ENCODE peak calls at places on chromosomes 13 and 19, in eight cellular contexts. E, D, J, G, O, P, I and C are unnamed samples. For H3K9me3, the result is how much of the 10 kb centered on the place peaks cover.

GRCh38 chr13:43072394-43072793 is 49.0 kb downstream of the DNAJC15 start:
- DNase-seq in D (no peak), G (no peak), P (no peak), E (no peak), J (peak), O (peak), I (no peak), C (no peak)

GRCh38 chr13:51225034-51225433 is 2.8 kb downstream of the FAM124A start:
- DNase-seq in J (no peak), I (no peak), D (no peak), E (no peak), P (no peak), G (no peak), O (peak), C (no peak)

GRCh38 chr13:45700971-45701900 is 884 bp upstream of the CBY2 start:
- DNase-seq in I (no peak), D (no peak), O (no peak), G (no peak), J (no peak), E (no peak), P (peak), C (no peak)

GRCh38 chr13:50800091-50800739 is 43.3 kb downstream of the DLEU7 start:
- DNase-seq in J (no peak), I (no peak), O (no peak), G (no peak), E (no peak), P (no peak), D (no peak), C (no peak)

GRCh38 chr13:56586966-56587365 is 553.8 kb upstream of the PRR20A start:
- DNase-seq in P (no peak), D (no peak), G (no peak), O (no peak), E (no peak), I (no peak), J (no peak), C (no peak)

GRCh38 chr19:35852029-35852780 is at the start of gene NPHS1:
- DNase-seq in J (no peak), O (no peak), G (no peak), E (no peak), I (no peak), D (no peak), P (no peak), C (no peak)

GRCh38 chr13:59677966-59678814 is 485.5 kb downstream of the DIAPH3 start:
- DNase-seq in P (peak), E (peak), J (peak), G (peak), D (peak), O (peak), I (no peak), C (peak)

GRCh38 chr19:36986601-36987000 is 70.5 kb downstream of the ZNF568 start:
- DNase-seq in G (no peak), O (no peak), I (no peak), E (no peak), D (no peak), J (no peak), P (no peak), C (no peak)

GRCh38 chr13:112697756-112698655 is 8.2 kb downstream of the ATP11A start:
- DNase-seq in P (no peak), E (no peak), O (peak), G (no peak), D (no peak), I (no peak), J (no peak), C (no peak)

GRCh38 chr19:35022460-35022859 is 7.8 kb upstream of the SCN1B start:
- DNase-seq in J (no peak), D (no peak), P (no peak), O (no peak), G (no peak), E (no peak), I (no peak), C (no peak)

GRCh38 chr13:50697746-50698526 is 145.6 kb downstream of the DLEU7 start:
- DNase-seq in G (peak), D (no peak), I (no peak), O (no peak), E (no peak), J (no peak), P (no peak), C (no peak)

GRCh38 chr13:97279913-97280312 is 57.8 kb downstream of the MBNL2 start:
- DNase-seq in I (no peak), J (peak), G (peak), P (no peak), D (no peak), O (peak), E (no peak), C (no peak)

GRCh38 chr19:29173896-29174295 is 39.1 kb downstream of the UQCRFS1 start:
- DNase-seq in G (no peak), E (no peak), D (no peak), I (no peak), P (no peak), O (no peak), J (no peak), C (no peak)

GRCh38 chr13:19852766-19853165 is 10.7 kb downstream of the ZMYM5 start:
- DNase-seq in J (no peak), G (no peak), I (no peak), P (no peak), D (no peak), O (no peak), E (no peak), C (no peak)

GRCh38 chr13:44014501-44014900 is 134.8 kb downstream of the LACC1 start:
- DNase-seq in P (no peak), O (no peak), D (no peak), I (no peak), G (peak), E (no peak), J (no peak), C (no peak)

GRCh38 chr19:3368848-3369336 is 2.5 kb downstream of the NFIC start:
- DNase-seq in I (no peak), O (peak), D (no peak), J (peak), G (no peak), P (no peak), E (no peak), C (no peak)

GRCh38 chr19:19105365-19106060 is 32.8 kb downstream of the TMEM161A start:
- DNase-seq in P (peak), I (no peak), J (peak), G (peak), O (peak), E (peak), D (peak), C (peak)

GRCh38 chr13:51330741-51331140 is 8.8 kb upstream of the SERPINE3 start:
- DNase-seq in E (no peak), G (no peak), J (no peak), D (no peak), P (no peak), O (peak), I (no peak), C (no peak)

GRCh38 chr19:51354742-51355148 is 11.4 kb downstream of the ETFB start:
- DNase-seq in O (no peak), E (no peak), G (no peak), I (peak), D (peak), P (no peak), J (peak), C (no peak)

GRCh38 chr13:79197933-79198332 is 208.1 kb downstream of the RBM26 start:
- DNase-seq in P (no peak), O (no peak), E (no peak), J (no peak), G (no peak), I (no peak), D (peak), C (no peak)

GRCh38 chr19:3578390-3578789 is 5.6 kb downstream of the HMG20B start:
- DNase-seq in O (no peak), D (no peak), I (no peak), P (no peak), G (no peak), E (no peak), J (no peak), C (no peak)

GRCh38 chr19:19750131-19750841 is 17.4 kb upstream of the ZNF14 start:
- DNase-seq in P (no peak), O (no peak), G (no peak), J (no peak), D (no peak), I (no peak), E (no peak), C (no peak)

GRCh38 chr13:33109319-33109718 is 93.1 kb downstream of the KL start:
- DNase-seq in P (no peak), D (no peak), I (no peak), O (peak), J (peak), E (no peak), G (no peak), C (no peak)

GRCh38 chr13:25654332-25654731 is 282.6 kb downstream of the ATP8A2 start:
- DNase-seq in O (no peak), D (no peak), E (no peak), J (no peak), P (no peak), I (no peak), G (no peak), C (no peak)

GRCh38 chr13:26920614-26921355 is 160.2 kb upstream of the GPR12 start:
- DNase-seq in O (no peak), P (no peak), E (no peak), I (no peak), G (no peak), J (no peak), D (no peak), C (no peak)

GRCh38 chr13:90867336-90867683 is 480.2 kb upstream of the MIR17HG start:
- DNase-seq in O (peak), J (peak), D (peak), G (peak), P (peak), I (peak), E (peak), C (peak)

GRCh38 chr19:2034729-2035589 is 16.1 kb downstream of the MKNK2 start:
- DNase-seq in J (peak), I (peak), P (peak), D (peak), G (no peak), E (peak), O (peak), C (no peak)

GRCh38 chr13:26707122-26708006 is 53.2 kb downstream of the GPR12 start:
- DNase-seq in I (peak), O (peak), E (peak), G (peak), J (peak), D (peak), P (peak), C (no peak)

GRCh38 chr19:53912653-53913052 is 3.6 kb downstream of the CACNG7 start:
- DNase-seq in E (no peak), P (peak), O (no peak), J (no peak), I (no peak), D (peak), G (no peak), C (no peak)

GRCh38 chr13:112869202-112870061 is 99.6 kb upstream of the MCF2L start:
- DNase-seq in I (no peak), G (no peak), D (no peak), E (no peak), P (no peak), O (no peak), J (peak), C (no peak)

GRCh38 chr19:23758187-23759074 is at the start of gene ZNF681:
- DNase-seq in D (peak), J (peak), G (peak), O (peak), E (no peak), P (peak), I (peak), C (no peak)

GRCh38 chr13:43414111-43414510 is 372.7 kb downstream of the ENOX1 start:
- DNase-seq in E (no peak), P (no peak), J (no peak), O (no peak), G (no peak), I (no peak), D (no peak), C (no peak)

GRCh38 chr19:4575267-4575793 is 15.8 kb upstream of the SEMA6B start:
- DNase-seq in E (no peak), O (peak), J (peak), G (peak), D (peak), P (peak), I (no peak), C (no peak)

GRCh38 chr13:94708971-94709614 is 3.3 kb downstream of the SOX21 start:
- DNase-seq in P (no peak), I (no peak), E (no peak), D (no peak), G (no peak), J (no peak), O (no peak), C (no peak)

GRCh38 chr19:8306235-8307054 is 1.7 kb downstream of the CD320 start:
- DNase-seq in O (no peak), G (no peak), I (peak), D (no peak), E (no peak), J (no peak), P (peak), C (no peak)

GRCh38 chr19:8308891-8309291 is 733 bp upstream of the CD320 start:
- DNase-seq in P (no peak), G (no peak), J (no peak), D (no peak), O (no peak), E (no peak), I (peak), C (no peak)

GRCh38 chr19:8310342-8311055 is 2.3 kb upstream of the CD320 start:
- DNase-seq in E (no peak), G (no peak), I (peak), J (no peak), O (no peak), D (no peak), P (no peak), C (no peak)

GRCh38 chr19:8307400-8307964 is 676 bp downstream of the CD320 start:
- DNase-seq in I (peak), P (peak), E (no peak), O (peak), D (peak), G (no peak), J (no peak), C (no peak)

DNA sequence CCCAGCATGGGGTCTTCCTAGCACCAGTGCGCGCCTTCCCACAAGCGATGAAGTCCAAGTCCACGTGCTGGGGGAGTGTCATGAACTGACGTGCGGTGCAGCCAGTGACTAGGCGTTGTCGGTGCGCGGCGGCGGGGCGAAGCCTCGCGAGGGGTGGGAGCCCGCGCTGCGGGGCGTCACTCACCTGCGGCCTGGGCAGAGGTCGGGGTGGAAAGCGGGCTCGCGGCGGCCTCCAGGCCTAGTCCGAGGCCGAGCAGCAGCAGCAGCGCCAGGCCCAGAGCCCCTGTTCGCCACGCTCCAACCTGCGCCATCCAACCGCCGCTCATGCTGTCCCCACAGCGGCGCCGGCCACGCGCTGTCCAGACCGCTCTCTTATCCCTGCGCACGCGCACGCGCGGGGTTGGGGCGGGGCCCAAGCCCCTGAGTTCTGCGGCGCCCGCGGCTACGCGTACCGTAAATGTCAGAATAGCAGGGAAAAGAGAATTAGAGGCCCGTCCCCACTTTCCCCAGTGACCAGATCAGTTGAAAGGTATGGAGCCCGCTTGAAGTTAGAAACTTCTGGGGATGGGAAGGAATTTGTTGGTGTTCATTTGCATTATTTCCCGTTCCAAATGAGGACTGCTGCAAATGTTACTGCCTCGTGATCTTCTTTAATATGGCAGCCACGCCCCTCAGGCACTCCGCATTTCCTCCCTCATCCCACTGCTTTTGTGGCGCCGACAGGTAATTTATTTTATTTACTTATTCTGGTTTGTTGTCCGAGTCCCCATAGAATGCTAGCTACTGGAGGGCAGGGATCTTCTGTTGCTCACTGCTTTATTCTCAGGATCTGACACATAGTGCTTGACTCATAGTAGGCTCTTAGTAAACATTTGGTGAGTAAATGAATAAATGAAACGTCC is at the start of gene CD320:
- DNase-seq in G (peak), E (peak), O (peak), P (peak), I (peak), D (peak), J (peak), C (peak)
- H3K27ac ChIP-seq in G (peak), E (peak), O (peak), P (peak), I (peak), D (no peak), J (peak), C (peak)

DNA sequence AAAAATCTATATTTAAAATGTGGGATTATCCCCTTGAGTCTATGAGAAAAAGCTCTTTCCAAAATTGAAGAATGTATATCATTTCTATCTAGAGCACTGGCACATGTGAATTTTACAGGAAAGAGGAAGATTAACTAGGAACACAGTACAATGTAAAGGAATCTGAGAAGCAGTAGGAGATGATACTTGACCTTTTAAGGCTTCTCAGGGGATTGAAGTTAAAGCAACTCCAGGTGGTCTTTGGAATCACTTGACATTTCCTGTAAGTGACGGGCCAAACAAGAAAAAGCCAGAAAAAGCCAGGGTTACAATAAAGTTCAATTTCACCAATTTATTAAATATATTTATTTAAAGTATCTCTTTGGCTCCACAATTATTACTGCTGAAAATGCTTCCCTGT is 1373.9 kb downstream of the OLFM4 start:
- DNase-seq in J (no peak), E (no peak), D (no peak), P (no peak), I (no peak), O (no peak), G (no peak), C (no peak)
- H3K9me3 ChIP-seq in J (under half), E (under half), D (under half), P (under half), I (under half), O (under half), G (under half), C (under half)

DNA sequence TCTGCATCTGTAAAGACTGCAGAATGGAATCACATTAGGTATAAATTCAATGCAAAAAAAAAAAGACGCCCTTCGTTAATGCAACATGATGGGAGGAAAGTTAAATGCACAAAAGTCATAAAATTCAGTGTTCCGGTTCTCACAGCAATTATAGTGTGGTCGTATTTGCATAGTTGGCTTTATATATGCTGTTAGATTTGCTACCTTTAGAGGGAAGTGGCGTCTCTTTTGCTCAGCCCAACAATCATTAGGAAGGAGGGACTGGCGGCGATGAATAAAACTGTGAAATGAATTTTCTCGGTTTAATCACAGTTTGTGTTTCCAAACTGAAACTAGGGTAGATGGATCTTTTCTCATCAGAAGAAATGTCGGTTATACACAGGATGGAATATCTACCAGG is 215.8 kb downstream of the TEX29 start:
- DNase-seq in G (no peak), P (no peak), D (no peak), J (no peak), E (no peak), I (no peak), O (no peak), C (no peak)
- TF ChIP-seq EZH2 in G (no peak), P (no peak), D (no peak), J (no peak), E (no peak), I (no peak), O (no peak), C (peak)

GRCh38 chr19:38766276-38767047 is 6.9 kb downstream of the LGALS7 start:
- DNase-seq in I (no peak), E (no peak), P (no peak), J (no peak), O (no peak), D (no peak), G (no peak), C (no peak)

GRCh38 chr19:38774181-38774950 is 1.0 kb upstream of the LGALS7 start:
- DNase-seq in J (no peak), D (no peak), G (no peak), E (no peak), P (no peak), I (no peak), O (no peak), C (no peak)

GRCh38 chr19:38765214-38765613 is 8.1 kb downstream of the LGALS7 start:
- DNase-seq in P (no peak), O (no peak), I (no peak), G (no peak), D (no peak), J (no peak), E (no peak), C (no peak)

GRCh38 chr19:38773469-38774177 is at the start of gene LGALS7:
- DNase-seq in J (no peak), I (no peak), O (no peak), G (no peak), P (no peak), E (no peak), D (no peak), C (no peak)

GRCh38 chr19:38769635-38770211 is 3.6 kb downstream of the LGALS7 start:
- DNase-seq in I (no peak), G (peak), P (peak), D (peak), J (peak), E (peak), O (peak), C (no peak)
- H3K27ac ChIP-seq in I (no peak), G (no peak), P (no peak), D (no peak), J (no peak), E (peak), O (no peak), C (no peak)

DNA sequence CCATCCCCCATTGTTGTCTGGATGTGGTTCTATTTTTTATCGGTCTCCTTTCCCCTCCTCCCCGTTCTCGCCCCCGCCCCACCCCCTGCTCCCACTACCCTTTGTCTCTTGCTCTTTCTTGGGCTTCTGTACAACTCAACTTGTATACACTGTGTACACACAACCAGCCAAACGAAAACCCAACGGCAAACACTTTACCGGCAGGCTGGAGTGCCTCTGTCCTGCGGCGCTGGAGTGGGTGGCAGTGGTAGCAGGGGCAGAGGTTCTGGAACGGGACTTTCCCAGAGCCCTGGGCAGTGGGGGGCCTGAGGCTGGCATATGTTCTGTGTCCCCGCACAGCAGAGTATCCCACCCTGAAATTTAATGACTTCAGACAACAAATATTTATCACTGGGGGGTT is 13.7 kb downstream of the RRAS start:
- DNase-seq in P (no peak), O (no peak), G (no peak), D (no peak), I (no peak), J (no peak), E (no peak), C (no peak)
- H3K9me3 ChIP-seq in P (under half), O (under half), G (under half), D (under half), I (under half), J (under half), E (under half), C (under half)